ENCODE peak calls at places on chromosomes 12 and 14, in seven cellular contexts. Y is endothelial cell of umbilical vein; A is fibroblast of the aortic adventitia; O is posterior vena cava; I is HT1080; B is neural crest cell; N is stimulated activated naive CD4-positive, alpha-beta T cell. C is an unnamed sample.

GRCh38 chr12:115008951-115009350 is 325.0 kb upstream of the TBX3 start:
- DNase-seq in Y (no peak), O (no peak), N (no peak), A (no peak), I (no peak), B (no peak), C (no peak)

GRCh38 chr12:62284749-62285148 is 24.5 kb downstream of the USP15 start:
- DNase-seq in B (no peak), I (no peak), A (no peak), Y (no peak), O (no peak), N (no peak), C (no peak)

GRCh38 chr12:128871516-128871892 is 18.2 kb downstream of the GLT1D1 start:
- DNase-seq in O (no peak), I (no peak), B (no peak), Y (no peak), N (no peak), A (no peak), C (no peak)

GRCh38 chr14:58107947-58108552 is 44.0 kb downstream of the ARMH4 start:
- DNase-seq in Y (peak; percentile 67), O (no peak), A (peak; percentile 87), B (peak; percentile 40), N (peak; percentile 5), I (peak; percentile 33), C (peak; percentile 70)

GRCh38 chr14:100063314-100063941 is 1.8 kb upstream of the EVL start:
- DNase-seq in B (no peak), N (no peak), Y (no peak), A (no peak), O (no peak), I (no peak), C (no peak)

GRCh38 chr12:25328082-25328712 is 77.5 kb upstream of the KRAS start:
- DNase-seq in I (no peak), A (peak; percentile 26), Y (no peak), N (no peak), O (no peak), B (no peak), C (peak; percentile 90)

GRCh38 chr12:57579677-57580465 is 11.1 kb upstream of the PIP4K2C start:
- DNase-seq in N (no peak), A (no peak), O (no peak), I (peak; percentile 65), B (no peak), Y (no peak), C (no peak)

GRCh38 chr12:14885718-14886201 is at the start of gene MGP:
- DNase-seq in N (no peak), Y (peak; percentile 99), A (peak; percentile 98), I (peak; percentile 52), B (no peak), O (peak; percentile 82), C (no peak)

GRCh38 chr14:95519699-95520098 is 3.2 kb upstream of the SYNE3 start:
- DNase-seq in I (peak; percentile 94), O (peak; percentile 95), N (peak; percentile 25), Y (peak; percentile 81), A (peak; percentile 92), B (no peak), C (peak; percentile 58)

GRCh38 chr12:119206348-119207075 is 27.8 kb downstream of the HSPB8 start:
- DNase-seq in Y (no peak), I (no peak), O (no peak), A (no peak), N (no peak), B (no peak), C (no peak)

GRCh38 chr12:89177802-89178201 is 174.5 kb downstream of the DUSP6 start:
- DNase-seq in O (no peak), Y (no peak), N (no peak), B (no peak), A (no peak), I (no peak), C (no peak)

GRCh38 chr12:60014441-60014840 is 418.6 kb downstream of the SLC16A7 start:
- DNase-seq in A (no peak), O (no peak), Y (no peak), N (no peak), I (no peak), B (no peak), C (no peak)

GRCh38 chr14:83707056-83707455 is 1822.9 kb upstream of the FLRT2 start:
- DNase-seq in N (no peak), Y (peak; percentile 75), A (no peak), I (peak; percentile 17), O (no peak), B (no peak), C (peak; percentile 69)

GRCh38 chr12:2858944-2859352 is 2.1 kb upstream of the TEX52 start:
- DNase-seq in A (no peak), Y (no peak), B (no peak), I (no peak), O (peak; percentile 76), N (no peak), C (no peak)

GRCh38 chr14:64465856-64466554 is 706 bp downstream of the AKAP5 start:
- DNase-seq in A (peak; percentile 61), N (no peak), B (peak; percentile 22), Y (peak; percentile 45), O (no peak), I (peak; percentile 26), C (peak; percentile 27)

GRCh38 chr12:8499616-8500015 is 13.7 kb upstream of the CLEC4D start:
- DNase-seq in Y (no peak), B (no peak), A (no peak), I (no peak), N (no peak), O (no peak), C (peak; percentile 11)

GRCh38 chr12:66365718-66366485 is 63.6 kb downstream of the HELB start:
- DNase-seq in B (no peak), Y (no peak), N (no peak), I (no peak), O (no peak), A (no peak), C (peak; percentile 40)

GRCh38 chr14:77965919-77966435 is 166.1 kb downstream of the ADCK1 start:
- DNase-seq in O (no peak), A (peak; percentile 15), I (no peak), N (no peak), B (no peak), Y (peak; percentile 5), C (peak; percentile 37)

GRCh38 chr12:112116232-112117060 is 7.9 kb upstream of the NAA25 start:
- DNase-seq in A (peak; percentile 68), B (peak; percentile 59), Y (peak; percentile 82), I (peak; percentile 19), N (no peak), O (peak; percentile 86), C (peak; percentile 62)

GRCh38 chr12:112353389-112353788 is 28.8 kb downstream of the HECTD4 start:
- DNase-seq in N (no peak), B (no peak), O (no peak), A (peak; percentile 54), I (peak; percentile 53), Y (no peak), C (peak; percentile 57)

GRCh38 chr12:78802593-78802992 is 62.0 kb upstream of the SYT1 start:
- DNase-seq in Y (no peak), O (no peak), N (no peak), A (peak; percentile 81), I (peak; percentile 81), B (no peak), C (peak; percentile 86)

GRCh38 chr14:32940066-32940651 is 1.5 kb downstream of the NPAS3 start:
- DNase-seq in N (no peak), Y (peak; percentile 37), B (no peak), I (peak; percentile 45), O (no peak), A (peak; percentile 16), C (no peak)

GRCh38 chr14:37711499-37712475 is 116.4 kb downstream of the TTC6 start:
- DNase-seq in N (no peak), O (no peak), A (no peak), B (no peak), Y (no peak), I (no peak), C (no peak)

GRCh38 chr12:120688527-120689071 is 1.6 kb downstream of the MLEC start:
- DNase-seq in A (peak; percentile 47), B (no peak), N (no peak), I (no peak), O (no peak), Y (peak; percentile 72), C (peak; percentile 41)

GRCh38 chr14:100547633-100548294 is 39.5 kb downstream of the BEGAIN start:
- DNase-seq in N (peak; percentile 78), B (no peak), I (peak; percentile 70), A (no peak), O (no peak), Y (peak; percentile 34), C (no peak)

GRCh38 chr12:25130741-25131188 is 64.2 kb downstream of the DNAI7 start:
- DNase-seq in O (no peak), B (no peak), N (peak; percentile 28), I (peak; percentile 20), Y (peak; percentile 49), A (peak; percentile 73), C (peak; percentile 62)

GRCh38 chr14:106395460-106396050 is 869.2 kb downstream of the TMEM121 start:
- DNase-seq in N (peak; percentile 48), Y (no peak), B (no peak), O (no peak), A (no peak), I (no peak), C (no peak)

GRCh38 chr14:95547626-95548327 is 12.9 kb downstream of the GLRX5 start:
- DNase-seq in A (peak; percentile 48), B (no peak), I (peak; percentile 85), O (no peak), Y (peak; percentile 67), N (no peak), C (peak; percentile 56)

GRCh38 chr14:61527325-61528100 is 167.8 kb upstream of the HIF1A start:
- DNase-seq in A (peak; percentile 59), O (no peak), B (no peak), I (peak; percentile 88), Y (peak; percentile 71), N (no peak), C (peak; percentile 67)

GRCh38 chr12:75553865-75554555 is 42.6 kb upstream of the KRR1 start:
- DNase-seq in Y (no peak), O (no peak), B (no peak), I (no peak), A (peak; percentile 64), N (no peak), C (no peak)

GRCh38 chr14:54567634-54568561 is 970 bp downstream of the SAMD4A start:
- DNase-seq in Y (peak; percentile 42), I (no peak), A (peak; percentile 58), N (peak; percentile 21), O (peak; percentile 88), B (peak; percentile 46), C (peak; percentile 48)

GRCh38 chr14:30389134-30389900 is 169.6 kb upstream of the G2E3 start:
- DNase-seq in Y (no peak), I (peak; percentile 18), O (no peak), B (no peak), A (peak; percentile 4), N (no peak), C (peak; percentile 55)

GRCh38 chr12:59182660-59183455 is 262.6 kb upstream of the LRIG3 start:
- DNase-seq in N (no peak), Y (no peak), I (no peak), B (no peak), A (no peak), O (no peak), C (no peak)

GRCh38 chr14:75042040-75042439 is 9.2 kb downstream of the MLH3 start:
- DNase-seq in Y (peak; percentile 16), O (no peak), B (no peak), I (no peak), N (no peak), A (no peak), C (no peak)

GRCh38 chr12:124441443-124442190 is 125.8 kb downstream of the NCOR2 start:
- DNase-seq in Y (peak; percentile 83), I (peak; percentile 97), O (no peak), B (no peak), N (no peak), A (peak; percentile 95), C (peak; percentile 90)

GRCh38 chr12:109760930-109761630 is 47.5 kb downstream of the FAM222A start:
- DNase-seq in N (no peak), A (no peak), I (no peak), B (no peak), O (peak; percentile 53), Y (no peak), C (no peak)

GRCh38 chr12:18690653-18691052 is 47.2 kb downstream of the PLCZ1 start:
- DNase-seq in N (no peak), A (peak; percentile 74), I (peak; percentile 97), B (no peak), O (no peak), Y (no peak), C (peak; percentile 99)

GRCh38 chr12:85626031-85626781 is 210.0 kb downstream of the RASSF9 start:
- DNase-seq in O (no peak), A (peak; percentile 89), B (no peak), Y (peak; percentile 95), I (peak; percentile 84), N (no peak), C (peak; percentile 84)